ENCODE peak calls at places on chromosomes 12 and 14, in seven cellular contexts. E is gastrocnemius medialis, F is A549, K is cardiac muscle cell, H is transverse colon, O is upper lobe of right lung, S is brain microvascular endothelial cell. A is an unnamed sample.
A peak's percentile ranks its signal among the peaks of the same experiment; 100 is the strongest.

GRCh38 chr12:122308811-122309210 is 42.5 kb upstream of the VPS33A start:
- DNase-seq in E (no peak), F (no peak), K (no peak), H (no peak), O (no peak), S (no peak), A (no peak)

GRCh38 chr14:63134801-63135200 is 69.4 kb upstream of the RHOJ start:
- DNase-seq in E (no peak), F (peak; percentile 4), K (peak; percentile 31), H (no peak), O (no peak), S (peak; percentile 7), A (no peak)

GRCh38 chr12:84996759-84997158 is 39.3 kb downstream of the TSPAN19 start:
- DNase-seq in E (no peak), F (no peak), K (no peak), H (no peak), O (no peak), S (no peak), A (no peak)

GRCh38 chr14:75457648-75458165 is 29.9 kb downstream of the JDP2 start:
- DNase-seq in E (no peak), F (no peak), K (no peak), H (no peak), O (no peak), S (no peak), A (no peak)

GRCh38 chr12:76836633-76837032 is 42.2 kb downstream of the CSRP2 start:
- DNase-seq in E (no peak), F (no peak), K (no peak), H (no peak), O (no peak), S (no peak), A (no peak)

GRCh38 chr12:108967869-108968540 is 52.9 kb downstream of the SVOP start:
- DNase-seq in E (no peak), F (peak; percentile 51), K (peak; percentile 16), H (no peak), O (no peak), S (peak; percentile 4), A (no peak)

GRCh38 chr14:94635143-94635542 is 23.0 kb downstream of the SERPINA3 start:
- DNase-seq in E (no peak), F (no peak), K (no peak), H (no peak), O (no peak), S (no peak), A (no peak)

GRCh38 chr14:93927746-93928145 is 602 bp downstream of the FAM181A start:
- DNase-seq in E (no peak), F (no peak), K (no peak), H (no peak), O (no peak), S (no peak), A (no peak)

GRCh38 chr14:104513641-104514046 is 65.9 kb upstream of the C14orf180 start:
- DNase-seq in E (no peak), F (no peak), K (no peak), H (no peak), O (no peak), S (no peak), A (no peak)

GRCh38 chr14:81625343-81625742 is 91.7 kb upstream of the SEL1L start:
- DNase-seq in E (no peak), F (peak; percentile 29), K (peak; percentile 18), H (no peak), O (no peak), S (no peak), A (no peak)

GRCh38 chr12:43038991-43039390 is 449.4 kb upstream of the PRICKLE1 start:
- DNase-seq in E (no peak), F (no peak), K (no peak), H (no peak), O (no peak), S (no peak), A (no peak)

GRCh38 chr14:49250109-49250508 is 336.1 kb downstream of the RPS29 start:
- DNase-seq in E (no peak), F (no peak), K (peak; percentile 3), H (no peak), O (no peak), S (peak; percentile 11), A (no peak)

GRCh38 chr12:93518725-93519124 is 51.4 kb downstream of the MRPL42 start:
- DNase-seq in E (no peak), F (peak; percentile 19), K (peak; percentile 33), H (no peak), O (no peak), S (peak; percentile 66), A (peak; percentile 38)

GRCh38 chr12:85740190-85740589 is 96.0 kb downstream of the RASSF9 start:
- DNase-seq in E (no peak), F (no peak), K (no peak), H (no peak), O (no peak), S (no peak), A (no peak)

GRCh38 chr14:45946251-45946650 is 693.2 kb upstream of the MIS18BP1 start:
- DNase-seq in E (no peak), F (no peak), K (no peak), H (no peak), O (no peak), S (no peak), A (no peak)

GRCh38 chr14:95460647-95461478 is 55.6 kb downstream of the SYNE3 start:
- DNase-seq in E (no peak), F (peak; percentile 39), K (peak; percentile 66), H (peak; percentile 59), O (no peak), S (peak; percentile 69), A (peak; percentile 55)

GRCh38 chr12:119990382-119990874 is 1.4 kb downstream of the BICDL1 start:
- DNase-seq in E (no peak), F (no peak), K (no peak), H (no peak), O (no peak), S (no peak), A (no peak)

GRCh38 chr12:98901189-98901588 is 256.1 kb downstream of the APAF1 start:
- DNase-seq in E (no peak), F (no peak), K (no peak), H (no peak), O (no peak), S (peak; percentile 6), A (no peak)

GRCh38 chr12:6112004-6112403 is 12.5 kb downstream of the VWF start:
- DNase-seq in E (no peak), F (no peak), K (no peak), H (no peak), O (no peak), S (no peak), A (no peak)

GRCh38 chr14:95683793-95684192 is 2.4 kb upstream of the TCL1B start:
- DNase-seq in E (no peak), F (peak; percentile 34), K (no peak), H (peak; percentile 16), O (no peak), S (no peak), A (no peak)

GRCh38 chr14:39474416-39474911 is 42.2 kb upstream of the FBXO33 start:
- DNase-seq in E (no peak), F (no peak), K (no peak), H (no peak), O (no peak), S (no peak), A (no peak)

GRCh38 chr14:39467889-39468524 is 35.8 kb upstream of the FBXO33 start:
- DNase-seq in E (no peak), F (peak; percentile 66), K (peak; percentile 58), H (no peak), O (no peak), S (peak; percentile 57), A (no peak)

GRCh38 chr14:39472078-39472477 is 39.8 kb upstream of the FBXO33 start:
- DNase-seq in E (no peak), F (no peak), K (no peak), H (no peak), O (no peak), S (no peak), A (no peak)

GRCh38 chr14:39469094-39469710 is 37.0 kb upstream of the FBXO33 start:
- DNase-seq in E (no peak), F (peak; percentile 35), K (peak; percentile 30), H (peak; percentile 26), O (no peak), S (no peak), A (no peak)
- TF ChIP-seq CTCF in E (no peak), F (no peak), K (peak; percentile 28), H (no peak), O (peak; percentile 8), S (peak; percentile 52), A (peak; percentile 23)

GRCh38 chr14:24441485-24441884 is 1.1 kb downstream of the SDR39U1 start:
- DNase-seq in E (no peak), F (no peak), K (no peak), H (no peak), O (no peak), S (no peak), A (no peak)
- H3K4me3 ChIP-seq in E (peak overlapping the region; percentile 87), F (peak overlapping the region; percentile 86), K (peak overlapping the region; percentile 58), H (no peak overlapping the region), O (peak overlapping the region; percentile 55), S (peak overlapping the region; percentile 81), A (peak overlapping the region; percentile 94)

DNA sequence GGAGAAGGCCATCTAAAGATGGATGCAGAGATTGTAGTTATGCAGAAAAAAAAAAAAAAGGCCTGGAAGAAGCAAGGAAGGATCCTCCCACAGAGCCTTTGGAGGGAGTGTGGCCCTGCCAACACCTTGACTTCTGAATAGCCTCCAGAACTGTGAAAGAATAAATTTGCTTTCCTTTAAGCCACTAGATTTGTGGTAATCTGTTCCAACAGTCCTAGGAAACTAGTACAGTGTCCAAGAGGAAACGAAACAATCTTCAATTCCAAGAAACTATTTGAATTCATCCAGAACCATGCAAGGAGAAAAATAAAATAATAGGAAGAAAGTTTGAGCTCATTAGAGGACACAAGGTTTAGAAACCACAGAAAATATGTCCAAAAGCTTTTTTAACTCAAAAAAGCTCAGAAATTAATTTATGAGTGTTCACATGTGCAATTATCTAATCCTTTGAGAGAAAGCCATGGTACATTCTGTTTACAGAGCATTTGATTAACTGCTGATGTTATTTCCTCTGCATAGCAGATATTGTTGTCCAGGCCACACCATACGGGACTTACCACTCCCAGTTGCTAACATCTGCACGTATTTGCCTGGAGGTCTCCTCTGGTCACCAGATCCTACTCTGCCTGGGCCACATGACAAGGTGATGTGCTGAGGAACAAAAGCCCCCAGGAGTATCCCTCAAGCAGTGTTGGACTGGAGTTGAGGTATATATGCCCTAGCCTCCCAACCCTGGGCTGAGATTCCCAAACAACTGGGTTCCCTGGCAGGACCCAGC is 30.0 kb upstream of the STAB2 start:
- DNase-seq in E (peak; percentile 15), F (no peak), K (no peak), H (no peak), O (no peak), S (no peak), A (no peak)
- H3K27ac ChIP-seq in E (peak overlapping the region; percentile 39), F (peak overlapping the region; percentile 68), K (no peak overlapping the region), H (peak overlapping the region; percentile 50), O (no peak overlapping the region), S (no peak overlapping the region), A (no peak overlapping the region)

DNA sequence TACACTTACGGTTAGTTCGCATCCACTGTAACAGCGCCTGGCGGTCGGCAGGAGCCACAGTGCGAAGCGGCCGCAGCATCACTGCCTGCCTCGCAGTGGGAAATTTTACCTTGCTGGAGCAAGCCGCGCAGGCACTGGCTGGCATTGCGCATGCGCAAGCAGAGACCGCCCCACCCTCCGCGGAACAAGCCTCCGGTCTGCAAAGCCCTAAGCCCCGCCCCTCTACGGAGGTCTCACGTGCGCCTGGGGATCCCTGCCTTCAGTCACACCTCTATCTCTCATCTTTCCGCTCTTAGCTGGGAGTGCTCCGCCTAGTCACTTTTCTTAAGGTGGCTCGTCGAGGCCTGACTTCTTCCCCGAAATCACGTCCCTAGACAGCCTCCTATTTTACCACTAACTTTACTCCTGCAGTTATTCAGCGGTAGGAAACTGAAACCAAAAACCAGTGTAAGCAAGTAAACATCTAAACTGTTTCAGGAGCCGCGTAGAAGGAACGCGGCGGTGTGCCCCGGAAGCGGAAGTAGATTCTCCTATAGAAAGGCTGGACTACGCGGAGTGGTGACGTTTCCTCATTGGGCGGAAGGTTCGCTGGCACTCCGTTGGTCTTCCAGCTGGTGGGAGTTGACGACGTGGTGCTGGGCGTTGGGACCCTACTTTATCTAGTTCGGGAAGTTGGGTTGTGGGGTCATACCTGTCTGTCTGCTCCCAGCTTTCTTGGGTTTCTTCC is at the start of gene SRP54:
- DNase-seq in E (peak; percentile 99), F (peak; percentile 99), K (peak; percentile 99), H (peak; percentile 100), O (peak; percentile 100), S (peak; percentile 96), A (peak; percentile 96)
- TF ChIP-seq CTCF in E (no peak), F (no peak), K (peak; percentile 5), H (peak; percentile 7), O (no peak), S (peak; percentile 55), A (peak; percentile 41)